ENCODE peak calls at places on chromosomes 12 and 14, in eight cellular contexts. Z is transverse colon, R is nephron progenitor cell, P is AG04449, O is fibroblast of pulmonary artery, G is GM12865, T is glutamatergic neuron, F is left lung. J is an unnamed sample.

GRCh38 chr12:851343-851742 is 98.2 kb downstream of the RAD52 start:
- DNase-seq in T (no peak), P (no peak), G (no peak), F (no peak), R (no peak), Z (no peak), O (peak; percentile 42), J (no peak)

GRCh38 chr12:13173012-13173441 is 23.5 kb upstream of the EMP1 start:
- DNase-seq in O (peak; percentile 55), Z (no peak), F (no peak), R (no peak), T (no peak), G (no peak), P (no peak), J (no peak)

GRCh38 chr14:28142400-28143015 is 624.1 kb upstream of the FOXG1 start:
- DNase-seq in P (no peak), Z (no peak), T (no peak), G (no peak), F (no peak), R (no peak), O (peak; percentile 55), J (no peak)

GRCh38 chr12:52804029-52804428 is 8.1 kb upstream of the KRT3 start:
- DNase-seq in G (no peak), P (no peak), T (no peak), Z (no peak), O (no peak), R (no peak), F (no peak), J (no peak)

GRCh38 chr12:132222096-132222807 is 78.0 kb downstream of the NOC4L start:
- DNase-seq in R (peak; percentile 54), O (peak; percentile 52), P (peak; percentile 1), T (peak; percentile 66), G (peak; percentile 50), F (peak; percentile 57), Z (no peak), J (no peak)

GRCh38 chr14:50061664-50062437 is 54.5 kb downstream of the VCPKMT start:
- DNase-seq in F (no peak), T (peak; percentile 38), R (peak; percentile 36), P (no peak), G (peak; percentile 95), Z (peak; percentile 79), O (peak; percentile 33), J (peak; percentile 76)

GRCh38 chr12:29867823-29868222 is 84.1 kb upstream of the TMTC1 start:
- DNase-seq in P (no peak), O (no peak), G (no peak), T (no peak), F (no peak), R (no peak), Z (no peak), J (no peak)

GRCh38 chr14:38128640-38129039 is 79.1 kb upstream of the SSTR1 start:
- DNase-seq in O (no peak), T (no peak), Z (no peak), G (no peak), P (no peak), R (no peak), F (no peak), J (no peak)

GRCh38 chr14:99231181-99231849 is 40.7 kb downstream of the BCL11B start:
- DNase-seq in R (peak; percentile 54), G (no peak), O (no peak), F (no peak), T (no peak), Z (no peak), P (no peak), J (no peak)

GRCh38 chr12:77795699-77796098 is 35.0 kb upstream of the NAV3 start:
- DNase-seq in O (peak; percentile 17), Z (no peak), P (no peak), G (no peak), T (no peak), R (no peak), F (no peak), J (no peak)

GRCh38 chr14:91361236-91361811 is 56.3 kb downstream of the CCDC88C start:
- DNase-seq in R (no peak), F (peak; percentile 82), Z (no peak), P (no peak), O (peak; percentile 76), G (no peak), T (no peak), J (no peak)

GRCh38 chr12:108282676-108283075 is 56.4 kb downstream of the CMKLR1 start:
- DNase-seq in F (no peak), G (no peak), T (no peak), R (no peak), O (no peak), Z (no peak), P (no peak), J (no peak)

GRCh38 chr12:66823857-66824570 is 145.1 kb upstream of the GRIP1 start:
- DNase-seq in F (no peak), P (no peak), T (no peak), G (no peak), R (no peak), Z (no peak), O (no peak), J (no peak)

GRCh38 chr12:32761716-32762115 is 6.0 kb upstream of the YARS2 start:
- DNase-seq in R (no peak), G (no peak), T (no peak), F (no peak), O (no peak), Z (no peak), P (no peak), J (no peak)

GRCh38 chr14:31000629-31001338 is 24.7 kb upstream of the AP4S1 start:
- DNase-seq in Z (no peak), T (no peak), G (no peak), F (no peak), O (peak; percentile 58), P (no peak), R (no peak), J (no peak)

GRCh38 chr12:101051901-101052550 is 158.0 kb downstream of the SLC5A8 start:
- DNase-seq in F (no peak), Z (peak; percentile 59), R (no peak), O (peak; percentile 96), T (peak; percentile 35), G (no peak), P (no peak), J (no peak)

GRCh38 chr14:89067293-89067972 is 243.0 kb downstream of the TTC8 start:
- DNase-seq in T (no peak), F (no peak), P (no peak), Z (no peak), R (no peak), G (no peak), O (no peak), J (no peak)

GRCh38 chr14:91573894-91574837 is 64.1 kb upstream of the PPP4R3A start:
- DNase-seq in P (peak; percentile 5), T (peak; percentile 50), Z (peak; percentile 77), F (peak; percentile 87), G (peak; percentile 19), R (peak; percentile 70), O (peak; percentile 24), J (peak; percentile 67)

GRCh38 chr14:30221546-30221945 is 293.9 kb upstream of the PRKD1 start:
- DNase-seq in F (no peak), Z (no peak), G (no peak), O (no peak), P (no peak), T (no peak), R (no peak), J (no peak)

GRCh38 chr12:9798008-9798619 is 29.2 kb upstream of the KLRF1 start:
- DNase-seq in Z (peak; percentile 64), P (no peak), O (peak; percentile 77), G (peak; percentile 92), R (peak; percentile 29), T (no peak), F (no peak), J (peak; percentile 32)

GRCh38 chr14:59816931-59817330 is 53.6 kb downstream of the RTN1 start:
- DNase-seq in F (no peak), G (no peak), O (no peak), Z (no peak), P (no peak), R (no peak), T (no peak), J (no peak)

GRCh38 chr12:60262378-60262777 is 666.5 kb downstream of the SLC16A7 start:
- DNase-seq in T (no peak), O (no peak), F (no peak), G (no peak), Z (no peak), R (no peak), P (no peak), J (no peak)

GRCh38 chr12:60255044-60255443 is 659.2 kb downstream of the SLC16A7 start:
- DNase-seq in R (no peak), F (no peak), O (no peak), Z (no peak), T (no peak), P (no peak), G (no peak), J (no peak)

GRCh38 chr12:60259241-60259640 is 663.4 kb downstream of the SLC16A7 start:
- DNase-seq in O (no peak), R (no peak), Z (no peak), F (no peak), G (no peak), P (no peak), T (no peak), J (no peak)

GRCh38 chr12:60257063-60257462 is 661.2 kb downstream of the SLC16A7 start:
- DNase-seq in O (peak; percentile 68), T (no peak), R (no peak), Z (no peak), P (peak; percentile 44), G (no peak), F (no peak), J (no peak)
- TF ChIP-seq CTCF in O (peak; percentile 21), T (no peak), R (no peak), Z (no peak), P (peak; percentile 7), G (no peak), F (no peak), J (no peak)

GRCh38 chr12:88577537-88577936 is 2.7 kb downstream of the KITLG start:
- DNase-seq in P (no peak), R (no peak), G (no peak), O (no peak), F (no peak), Z (no peak), T (no peak), J (no peak)
- TF ChIP-seq CTCF in P (no peak), R (peak; percentile 28), G (no peak), O (no peak), F (peak; percentile 18), Z (peak; percentile 20), T (peak; percentile 43), J (no peak)

GRCh38 chr12:7189398-7190267 is at the start of gene PEX5:
- DNase-seq in Z (peak; percentile 93), G (peak; percentile 95), T (peak; percentile 90), P (peak; percentile 42), R (peak; percentile 83), F (peak; percentile 96), O (peak; percentile 95), J (peak; percentile 95)
- TF ChIP-seq CTCF in Z (no peak), G (no peak), T (no peak), P (no peak), R (no peak), F (no peak), O (no peak), J (no peak)

GRCh38 chr12:103501447-103501846 is 5.7 kb upstream of the C12orf42 start:
- DNase-seq in G (no peak), R (no peak), F (no peak), Z (no peak), O (no peak), T (no peak), P (no peak), J (no peak)

GRCh38 chr12:103504606-103505005 is 8.8 kb upstream of the C12orf42 start:
- DNase-seq in T (no peak), G (no peak), O (no peak), R (no peak), P (no peak), Z (no peak), F (no peak), J (no peak)

GRCh38 chr12:103503546-103504480 is 8.0 kb upstream of the C12orf42 start:
- DNase-seq in T (peak; percentile 73), O (no peak), F (no peak), R (peak; percentile 46), G (peak; percentile 79), Z (peak; percentile 37), P (no peak), J (peak; percentile 59)

GRCh38 chr12:103505371-103506236 is 9.8 kb upstream of the C12orf42 start:
- DNase-seq in R (no peak), G (peak; percentile 97), P (no peak), O (no peak), Z (no peak), F (no peak), T (no peak), J (peak; percentile 81)
- TF ChIP-seq CTCF in R (no peak), G (no peak), P (no peak), O (no peak), Z (no peak), F (no peak), T (no peak), J (no peak)

J was measured in GM13976.